ENCODE peak calls at places on chromosomes 11 and 22, in five cellular contexts. Z is uterus, A is ovary, I is pancreas, W is mucosa of descending colon. T is an unnamed sample.
A peak's percentile ranks its signal among the peaks of the same experiment; 100 is the strongest.

GRCh38 chr22:30178180-30179126 is 68.1 kb downstream of the LIF start:
- DNase-seq in I (no peak), A (no peak), W (no peak), Z (no peak), T (no peak)

GRCh38 chr11:66317322-66317765 is 500 bp upstream of the CD248 start:
- DNase-seq in I (no peak), A (peak; percentile 61), Z (peak; percentile 65), W (no peak), T (peak; percentile 62)

GRCh38 chr11:82927264-82927880 is 25.8 kb downstream of the DDIAS start:
- DNase-seq in W (no peak), A (no peak), I (no peak), Z (no peak), T (peak; percentile 20)

GRCh38 chr11:22234743-22235142 is 41.9 kb downstream of the ANO5 start:
- DNase-seq in I (no peak), A (no peak), W (no peak), Z (no peak), T (no peak)

GRCh38 chr11:36060926-36061325 is 117.1 kb downstream of the LDLRAD3 start:
- DNase-seq in W (no peak), I (no peak), A (no peak), Z (no peak), T (no peak)

GRCh38 chr11:24155792-24156191 is 341.1 kb upstream of the LUZP2 start:
- DNase-seq in A (no peak), W (peak; percentile 25), Z (no peak), I (no peak), T (no peak)

GRCh38 chr22:28956506-28956905 is 73.1 kb downstream of the ZNRF3 start:
- DNase-seq in I (no peak), W (no peak), Z (no peak), A (no peak), T (no peak)

GRCh38 chr22:37121887-37122591 is 12.5 kb upstream of the TMPRSS6 start:
- DNase-seq in I (no peak), Z (no peak), W (peak; percentile 74), A (no peak), T (no peak)

GRCh38 chr11:28675183-28675582 is 567.0 kb downstream of the METTL15 start:
- DNase-seq in W (no peak), Z (no peak), A (no peak), I (no peak), T (no peak)

GRCh38 chr22:29739346-29739875 is 19.6 kb downstream of the CABP7 start:
- DNase-seq in A (no peak), I (peak; percentile 40), Z (no peak), W (no peak), T (no peak)

GRCh38 chr11:19628018-19628417 is 84.6 kb upstream of the NAV2 start:
- DNase-seq in A (peak; percentile 19), Z (peak; percentile 46), I (no peak), W (no peak), T (peak; percentile 60)

GRCh38 chr11:2390871-2391662 is 9.5 kb upstream of the TSSC4 start:
- DNase-seq in I (no peak), Z (peak; percentile 83), W (no peak), A (peak; percentile 67), T (no peak)

GRCh38 chr11:62665630-62666258 is 632 bp downstream of the CSKMT start:
- DNase-seq in Z (peak; percentile 52), W (peak; percentile 81), I (no peak), A (peak; percentile 65), T (peak; percentile 54)

GRCh38 chr11:118605116-118605867 is 2.1 kb upstream of the PHLDB1 start:
- DNase-seq in A (peak; percentile 90), W (no peak), Z (peak; percentile 90), I (peak; percentile 28), T (peak; percentile 66)

GRCh38 chr11:3959015-3959917 is 103.8 kb downstream of the STIM1 start:
- DNase-seq in W (no peak), I (no peak), Z (no peak), A (no peak), T (no peak)

GRCh38 chr11:62601114-62601363 is 626 bp downstream of the MTA2 start:
- DNase-seq in Z (peak; percentile 63), I (peak; percentile 77), A (no peak), W (no peak), T (peak; percentile 57)

GRCh38 chr11:72864692-72865655 is 50.8 kb downstream of the ATG16L2 start:
- DNase-seq in Z (no peak), W (no peak), I (no peak), A (no peak), T (peak; percentile 54)

GRCh38 chr11:94926271-94926625 is 47.1 kb downstream of the CWC15 start:
- DNase-seq in I (no peak), Z (no peak), W (no peak), A (no peak), T (no peak)

GRCh38 chr22:25495286-25495685 is 69.2 kb upstream of the GRK3 start:
- DNase-seq in A (no peak), I (no peak), Z (no peak), W (no peak), T (no peak)

GRCh38 chr11:65615950-65616574 is 486 bp downstream of the PCNX3 start:
- DNase-seq in A (no peak), Z (no peak), I (no peak), W (no peak), T (no peak)

GRCh38 chr11:1382831-1383607 is 6.7 kb upstream of the BRSK2 start:
- DNase-seq in A (peak; percentile 69), Z (peak; percentile 67), W (peak; percentile 90), I (peak; percentile 86), T (peak; percentile 80)

GRCh38 chr11:115452245-115452644 is 52.0 kb downstream of the CADM1 start:
- DNase-seq in A (no peak), I (no peak), W (no peak), Z (no peak), T (no peak)

GRCh38 chr11:133937468-133937867 is 19.3 kb downstream of the IGSF9B start:
- DNase-seq in Z (no peak), A (no peak), W (peak; percentile 23), I (no peak), T (no peak)

GRCh38 chr11:134614141-134614540 is 202.1 kb upstream of the B3GAT1 start:
- DNase-seq in W (no peak), Z (no peak), A (no peak), I (no peak), T (no peak)

GRCh38 chr22:47247609-47248240 is 485.3 kb downstream of the TBC1D22A start:
- DNase-seq in Z (no peak), A (no peak), I (no peak), W (no peak), T (no peak)

GRCh38 chr11:122103366-122103765 is 12.6 kb downstream of the BLID start:
- DNase-seq in Z (no peak), A (no peak), W (no peak), I (no peak), T (no peak)

GRCh38 chr11:94305146-94305545 is 766 bp downstream of the IZUMO1R start:
- DNase-seq in W (no peak), Z (peak; percentile 35), A (no peak), I (no peak), T (no peak)

GRCh38 chr11:2097998-2098690 is 41.0 kb downstream of the IGF2 start:
- DNase-seq in W (no peak), Z (no peak), I (peak; percentile 49), A (no peak), T (no peak)

GRCh38 chr11:10693509-10694071 is at the start of gene IRAG1:
- DNase-seq in W (peak; percentile 64), Z (peak; percentile 80), I (no peak), A (peak; percentile 69), T (peak; percentile 71)

GRCh38 chr11:60762851-60763691 is 6.4 kb downstream of the MS4A15 start:
- DNase-seq in I (no peak), A (no peak), W (no peak), Z (no peak), T (no peak)

GRCh38 chr11:128886401-128887119 is 4.6 kb upstream of the KCNJ5 start:
- DNase-seq in Z (no peak), I (no peak), A (no peak), W (no peak), T (no peak)
- H3K4me3 ChIP-seq in Z (no peak overlapping the region), I (no peak overlapping the region), A (no peak overlapping the region), W (no peak overlapping the region), T (no peak overlapping the region)

GRCh38 chr11:6681949-6682348 is 1.2 kb downstream of the MRPL17 start:
- DNase-seq in I (no peak), Z (no peak), A (no peak), W (no peak), T (no peak)

GRCh38 chr11:6682591-6682935 is 577 bp downstream of the MRPL17 start:
- DNase-seq in I (no peak), Z (no peak), A (no peak), W (no peak), T (no peak)

GRCh38 chr11:6677018-6677417 is 6.1 kb downstream of the MRPL17 start:
- DNase-seq in W (no peak), I (no peak), Z (no peak), A (no peak), T (no peak)

GRCh38 chr11:6682936-6683861 is at the start of gene MRPL17:
- DNase-seq in A (peak; percentile 99), I (peak; percentile 99), Z (peak; percentile 100), W (peak; percentile 99), T (peak; percentile 99)

GRCh38 chr11:6681505-6681904 is 1.6 kb downstream of the MRPL17 start:
- DNase-seq in Z (no peak), I (no peak), W (no peak), A (no peak), T (no peak)
- H3K4me3 ChIP-seq in Z (no peak overlapping the region), I (peak overlapping the region; percentile 58), W (no peak overlapping the region), A (no peak overlapping the region), T (no peak overlapping the region)

GRCh38 chr22:32957093-32957835 is 100.9 kb downstream of the SYN3 start:
- DNase-seq in W (no peak), Z (no peak), A (no peak), I (no peak), T (no peak)
- H3K4me3 ChIP-seq in W (no peak overlapping the region), Z (no peak overlapping the region), A (no peak overlapping the region), I (no peak overlapping the region), T (no peak overlapping the region)

GRCh38 chr11:57347336-57347735 is 9.2 kb downstream of the P2RX3 start:
- DNase-seq in I (no peak), Z (no peak), W (no peak), A (no peak), T (no peak)

GRCh38 chr11:57353024-57353423 is 14.9 kb downstream of the P2RX3 start:
- DNase-seq in A (no peak), W (no peak), I (no peak), Z (no peak), T (no peak)

GRCh38 chr11:57348636-57349323 is 10.6 kb downstream of the P2RX3 start:
- DNase-seq in A (no peak), Z (no peak), W (no peak), I (no peak), T (no peak)

GRCh38 chr11:57348052-57348451 is 9.9 kb downstream of the P2RX3 start:
- DNase-seq in W (no peak), I (no peak), A (no peak), Z (no peak), T (no peak)

GRCh38 chr11:57349491-57350274 is 11.5 kb downstream of the P2RX3 start:
- DNase-seq in W (peak; percentile 66), Z (peak; percentile 75), A (peak; percentile 58), I (peak; percentile 93), T (peak; percentile 70)
- H3K4me3 ChIP-seq in W (no peak overlapping the region), Z (no peak overlapping the region), A (no peak overlapping the region), I (no peak overlapping the region), T (no peak overlapping the region)

T was measured in heart right ventricle.